ENCODE peak calls at places on chromosomes 13 and 19, in seven cellular contexts. A, E, U, B, V, F and Z are unnamed samples.

GRCh38 chr19:51158474-51159129 is 16.5 kb downstream of the SIGLEC7 start:
- DNase-seq in A (peak; percentile 72), E (peak; percentile 11), U (peak; percentile 49), B (peak; percentile 70), V (peak; percentile 88), F (peak; percentile 38), Z (peak; percentile 21)

GRCh38 chr19:29671393-29672076 is 6.3 kb downstream of the PLEKHF1 start:
- DNase-seq in A (peak; percentile 87), E (peak; percentile 24), U (peak; percentile 86), B (peak; percentile 24), V (peak; percentile 80), F (peak; percentile 74), Z (peak; percentile 43)

GRCh38 chr13:80037505-80037888 is 303.4 kb downstream of the SPRY2 start:
- DNase-seq in A (no peak), E (peak; percentile 92), U (peak; percentile 83), B (no peak), V (no peak), F (no peak), Z (peak; percentile 90)

GRCh38 chr13:45833663-45834062 is 17.9 kb downstream of the SIAH3 start:
- DNase-seq in A (no peak), E (no peak), U (peak; percentile 15), B (no peak), V (no peak), F (no peak), Z (peak; percentile 47)

GRCh38 chr19:38524994-38525634 is 91.6 kb downstream of the RYR1 start:
- DNase-seq in A (no peak), E (no peak), U (no peak), B (no peak), V (no peak), F (no peak), Z (no peak)

GRCh38 chr19:41133260-41133659 is 19.0 kb downstream of the CYP2F1 start:
- DNase-seq in A (no peak), E (no peak), U (no peak), B (no peak), V (no peak), F (no peak), Z (no peak)

GRCh38 chr13:35164324-35164932 is 222.4 kb downstream of the NBEA start:
- DNase-seq in A (no peak), E (no peak), U (peak; percentile 63), B (no peak), V (no peak), F (peak; percentile 0), Z (peak; percentile 48)

GRCh38 chr13:35700661-35701060 is 224.2 kb upstream of the MAB21L1 start:
- DNase-seq in A (no peak), E (peak; percentile 35), U (peak; percentile 28), B (no peak), V (no peak), F (no peak), Z (no peak)

GRCh38 chr13:50037788-50038187 is 22.5 kb downstream of the KCNRG start:
- DNase-seq in A (no peak), E (no peak), U (no peak), B (no peak), V (no peak), F (no peak), Z (no peak)